ENCODE peak calls at places on chromosome 18, in five cellular contexts. W is neuronal stem cell, O is hepatocyte, P is astrocyte, F is IMR-90. D is an unnamed sample.
A peak's percentile ranks its signal among the peaks of the same experiment; 100 is the strongest.

GRCh38 chr18:26763745-26764144 is 101.8 kb downstream of the AQP4 start:
- DNase-seq in W (no peak), O (no peak), P (no peak), F (no peak), D (peak; percentile 12)

GRCh38 chr18:9091066-9091476 is 11.4 kb upstream of the NDUFV2 start:
- DNase-seq in W (no peak), O (no peak), P (no peak), F (no peak), D (no peak)

GRCh38 chr18:50341443-50341842 is 33.4 kb upstream of the SKA1 start:
- DNase-seq in W (no peak), O (no peak), P (no peak), F (no peak), D (no peak)

GRCh38 chr18:76686737-76687231 is 135.6 kb upstream of the ZNF236 start:
- DNase-seq in W (peak; percentile 42), O (peak; percentile 75), P (peak; percentile 70), F (peak; percentile 57), D (peak; percentile 70)

GRCh38 chr18:76376668-76377358 is 118.2 kb downstream of the ZNF516 start:
- DNase-seq in W (no peak), O (no peak), P (no peak), F (no peak), D (no peak)

GRCh38 chr18:39058386-39059000 is 1492.9 kb upstream of the CELF4 start:
- DNase-seq in W (no peak), O (no peak), P (no peak), F (no peak), D (no peak)

GRCh38 chr18:56727399-56727798 is 76.2 kb downstream of the WDR7 start:
- DNase-seq in W (no peak), O (no peak), P (no peak), F (no peak), D (no peak)

GRCh38 chr18:35122586-35123224 is 81.5 kb downstream of the MAPRE2 start:
- DNase-seq in W (no peak), O (peak; percentile 23), P (no peak), F (no peak), D (no peak)

GRCh38 chr18:80179857-80180558 is 67.3 kb downstream of the PARD6G start:
- DNase-seq in W (no peak), O (no peak), P (no peak), F (no peak), D (no peak)

GRCh38 chr18:80157708-80158343 is 48.8 kb downstream of the ADNP2 start:
- DNase-seq in W (peak; percentile 63), O (peak; percentile 87), P (peak; percentile 29), F (peak; percentile 74), D (peak; percentile 81)

GRCh38 chr18:66495844-66496243 is 108.0 kb downstream of the CDH19 start:
- DNase-seq in W (peak; percentile 75), O (peak; percentile 85), P (peak; percentile 6), F (no peak), D (peak; percentile 80)

GRCh38 chr18:57727952-57728807 is 74.9 kb downstream of the ATP8B1 start:
- DNase-seq in W (no peak), O (no peak), P (peak; percentile 71), F (peak; percentile 47), D (no peak)

GRCh38 chr18:45920367-45920766 is 46.8 kb downstream of the EPG5 start:
- DNase-seq in W (no peak), O (no peak), P (peak; percentile 51), F (peak; percentile 62), D (peak; percentile 60)

GRCh38 chr18:9708057-9708881 is at the start of gene RAB31:
- DNase-seq in W (peak; percentile 43), O (peak; percentile 91), P (peak; percentile 60), F (peak; percentile 72), D (peak; percentile 20)

GRCh38 chr18:73777356-73778051 is 370.1 kb downstream of the FBXO15 start:
- DNase-seq in W (no peak), O (no peak), P (no peak), F (no peak), D (no peak)

GRCh38 chr18:11516988-11517630 is 92.3 kb upstream of the SLC35G4 start:
- DNase-seq in W (no peak), O (peak; percentile 17), P (no peak), F (no peak), D (no peak)

GRCh38 chr18:7766817-7767216 is 199.7 kb downstream of the PTPRM start:
- DNase-seq in W (no peak), O (no peak), P (no peak), F (no peak), D (no peak)

GRCh38 chr18:75478996-75479870 is 51.7 kb upstream of the SMIM21 start:
- DNase-seq in W (peak; percentile 32), O (peak; percentile 62), P (peak; percentile 37), F (peak; percentile 59), D (peak; percentile 73)

GRCh38 chr18:28086530-28087172 is 90.3 kb downstream of the CDH2 start:
- DNase-seq in W (peak; percentile 69), O (no peak), P (peak; percentile 81), F (peak; percentile 68), D (no peak)

GRCh38 chr18:28831908-28832307 is 655.0 kb upstream of the CDH2 start:
- DNase-seq in W (no peak), O (no peak), P (no peak), F (no peak), D (no peak)

GRCh38 chr18:79680100-79680879 is 687 bp downstream of the CTDP1 start:
- DNase-seq in W (peak; percentile 12), O (peak; percentile 78), P (peak; percentile 34), F (peak; percentile 52), D (peak; percentile 58)

GRCh38 chr18:35267161-35267651 is 22.8 kb downstream of the ZSCAN30 start:
- DNase-seq in W (no peak), O (no peak), P (peak; percentile 56), F (no peak), D (no peak)

GRCh38 chr18:75544496-75544895 is 117.0 kb upstream of the SMIM21 start:
- DNase-seq in W (no peak), O (no peak), P (peak; percentile 81), F (peak; percentile 59), D (no peak)

GRCh38 chr18:80022613-80023012 is 11.6 kb upstream of the RBFA start:
- DNase-seq in W (peak; percentile 21), O (no peak), P (peak; percentile 27), F (peak; percentile 24), D (peak; percentile 7)

GRCh38 chr18:61574665-61575064 is 241.4 kb downstream of the CDH20 start:
- DNase-seq in W (no peak), O (no peak), P (peak; percentile 27), F (peak; percentile 28), D (no peak)

GRCh38 chr18:68800075-68800474 is 2.2 kb downstream of the CCDC102B start:
- DNase-seq in W (peak; percentile 4), O (no peak), P (no peak), F (no peak), D (no peak)

GRCh38 chr18:43525149-43525548 is 247.9 kb upstream of the SYT4 start:
- DNase-seq in W (no peak), O (no peak), P (no peak), F (no peak), D (no peak)

GRCh38 chr18:55256568-55257289 is 297.5 kb upstream of the CCDC68 start:
- DNase-seq in W (no peak), O (no peak), P (peak; percentile 83), F (no peak), D (no peak)

GRCh38 chr18:38575648-38576047 is 1010.0 kb upstream of the CELF4 start:
- DNase-seq in W (no peak), O (no peak), P (no peak), F (no peak), D (no peak)

GRCh38 chr18:37553633-37554398 is 11.8 kb downstream of the CELF4 start:
- DNase-seq in W (no peak), O (peak; percentile 39), P (no peak), F (no peak), D (no peak)
- H2AFZ ChIP-seq in W (no peak overlapping the region), O (no peak overlapping the region), P (no peak overlapping the region), F (no peak overlapping the region), D (no peak overlapping the region)

GRCh38 chr18:13811993-13812392 is 12.0 kb upstream of the MC5R start:
- DNase-seq in W (no peak), O (no peak), P (no peak), F (no peak), D (peak; percentile 36)

GRCh38 chr18:13809521-13810252 is 14.3 kb upstream of the MC5R start:
- DNase-seq in W (no peak), O (no peak), P (no peak), F (no peak), D (peak; percentile 66)

GRCh38 chr18:13808294-13809024 is 15.5 kb upstream of the MC5R start:
- DNase-seq in W (no peak), O (no peak), P (no peak), F (no peak), D (no peak)

GRCh38 chr18:13810950-13811485 is 12.9 kb upstream of the MC5R start:
- DNase-seq in W (no peak), O (no peak), P (no peak), F (no peak), D (peak; percentile 59)

DNA sequence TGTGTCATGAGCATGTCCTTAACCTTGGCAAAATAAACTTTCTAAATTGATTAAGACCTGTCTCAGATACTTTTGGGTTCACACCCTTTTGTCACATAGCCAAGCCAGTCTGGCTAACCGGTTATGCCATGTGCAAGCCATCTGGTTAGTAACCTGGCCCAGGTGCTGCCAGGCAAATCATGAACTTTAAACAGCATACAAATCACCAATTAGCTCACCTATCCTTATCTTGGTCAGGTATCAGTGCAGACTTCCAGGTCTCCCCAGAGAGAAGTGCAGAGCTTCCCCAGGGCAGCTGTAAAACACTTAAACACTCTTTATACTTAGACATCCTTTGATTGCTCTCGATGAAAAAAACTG is 14.9 kb upstream of the MC5R start:
- DNase-seq in W (no peak), O (no peak), P (no peak), F (no peak), D (peak; percentile 58)
- H2AFZ ChIP-seq in W (no peak overlapping the region), O (no peak overlapping the region), P (no peak overlapping the region), F (no peak overlapping the region), D (no peak overlapping the region)

GRCh38 chr18:72651033-72651432 is 106.9 kb upstream of the CBLN2 start:
- DNase-seq in W (no peak), O (no peak), P (no peak), F (no peak), D (no peak)
- H2AFZ ChIP-seq in W (no peak overlapping the region), O (no peak overlapping the region), P (no peak overlapping the region), F (no peak overlapping the region), D (no peak overlapping the region)

GRCh38 chr18:31617029-31617717 is 25.5 kb downstream of the TTR start:
- DNase-seq in W (no peak), O (no peak), P (no peak), F (no peak), D (no peak)
- H2AFZ ChIP-seq in W (no peak overlapping the region), O (no peak overlapping the region), P (no peak overlapping the region), F (no peak overlapping the region), D (no peak overlapping the region)